ENCODE peak calls at places on chromosomes 1 and 21, in five cellular contexts. V, D, W, L and P are unnamed samples.

GRCh38 chr1:242824435-242824834 is 299.9 kb upstream of the PLD5 start:
- DNase-seq in V (no peak), D (no peak), W (no peak), L (no peak), P (peak)

GRCh38 chr1:10818262-10819197 is 22.1 kb upstream of the CASZ1 start:
- DNase-seq in V (peak), D (no peak), W (no peak), L (no peak), P (no peak)

GRCh38 chr1:16181887-16182719 is 26.2 kb upstream of the EPHA2 start:
- DNase-seq in V (peak), D (peak), W (peak), L (peak), P (peak)

GRCh38 chr1:39779137-39779536 is 8.0 kb upstream of the OXCT2 start:
- DNase-seq in V (peak), D (no peak), W (no peak), L (no peak), P (no peak)

GRCh38 chr1:240117202-240117769 is 25.6 kb downstream of the FMN2 start:
- DNase-seq in V (no peak), D (no peak), W (no peak), L (no peak), P (no peak)

GRCh38 chr21:28444567-28444966 is 548.1 kb downstream of the LTN1 start:
- DNase-seq in V (no peak), D (no peak), W (no peak), L (no peak), P (peak)

GRCh38 chr1:2865571-2866414 is 64.3 kb upstream of the TTC34 start:
- DNase-seq in V (no peak), D (peak), W (no peak), L (peak), P (no peak)

GRCh38 chr1:33331444-33332356 is 10.8 kb upstream of the A3GALT2 start:
- DNase-seq in V (no peak), D (no peak), W (no peak), L (no peak), P (no peak)

GRCh38 chr21:29434081-29434480 is 135.4 kb downstream of the BACH1 start:
- DNase-seq in V (no peak), D (no peak), W (no peak), L (no peak), P (no peak)

GRCh38 chr1:152459596-152460528 is 45.8 kb upstream of the CRNN start:
- DNase-seq in V (peak), D (peak), W (peak), L (peak), P (peak)

GRCh38 chr1:29856663-29857224 is 620.4 kb downstream of the PTPRU start:
- DNase-seq in V (no peak), D (no peak), W (no peak), L (no peak), P (no peak)

GRCh38 chr1:115300087-115300856 is 37.8 kb downstream of the NGF start:
- DNase-seq in V (no peak), D (no peak), W (no peak), L (no peak), P (no peak)

GRCh38 chr1:51986718-51987117 is 3.8 kb downstream of the RAB3B start:
- DNase-seq in V (no peak), D (no peak), W (no peak), L (no peak), P (no peak)

GRCh38 chr1:164602480-164603093 is 43.6 kb downstream of the PBX1 start:
- DNase-seq in V (peak), D (peak), W (peak), L (no peak), P (peak)

GRCh38 chr1:2126331-2127180 is 68.0 kb downstream of the FAAP20 start:
- DNase-seq in V (peak), D (no peak), W (no peak), L (peak), P (no peak)

GRCh38 chr1:200795151-200795550 is 56.5 kb downstream of the CAMSAP2 start:
- DNase-seq in V (no peak), D (no peak), W (no peak), L (no peak), P (peak)

GRCh38 chr1:154499446-154499845 is 2.6 kb upstream of the TDRD10 start:
- DNase-seq in V (no peak), D (no peak), W (no peak), L (no peak), P (no peak)

GRCh38 chr1:181062800-181063428 is 25.6 kb upstream of the IER5 start:
- DNase-seq in V (no peak), D (peak), W (peak), L (no peak), P (no peak)

GRCh38 chr1:58409826-58410225 is 136.7 kb downstream of the OMA1 start:
- DNase-seq in V (no peak), D (no peak), W (no peak), L (no peak), P (no peak)

GRCh38 chr1:194618101-194618500 is 1431.7 kb upstream of the B3GALT2 start:
- DNase-seq in V (no peak), D (no peak), W (no peak), L (no peak), P (no peak)

GRCh38 chr1:37919277-37919676 is 27.6 kb downstream of the INPP5B start:
- DNase-seq in V (no peak), D (no peak), W (no peak), L (no peak), P (peak)

GRCh38 chr1:28039341-28039740 is 49.1 kb downstream of the EYA3 start:
- DNase-seq in V (no peak), D (no peak), W (no peak), L (no peak), P (no peak)

GRCh38 chr1:24849653-24850295 is 80.3 kb downstream of the RUNX3 start:
- DNase-seq in V (no peak), D (no peak), W (peak), L (no peak), P (peak)

GRCh38 chr1:248858096-248858890 is 592 bp downstream of the ZNF692 start:
- DNase-seq in V (peak), D (peak), W (peak), L (peak), P (peak)
- TF ChIP-seq CTCF in V (peak), D (peak), W (peak), L (no peak), P (peak)

GRCh38 chr1:203290261-203291089 is 14.8 kb upstream of the BTG2 start:
- DNase-seq in V (peak), D (peak), W (peak), L (peak), P (peak)
- H3K4me3 ChIP-seq in V (peak), D (peak), W (no peak), L (peak), P (no peak)

GRCh38 chr1:206451146-206451545 is 19.1 kb upstream of the IKBKE start:
- DNase-seq in V (no peak), D (no peak), W (no peak), L (no peak), P (no peak)
- TF ChIP-seq CTCF in V (no peak), D (no peak), W (no peak), L (no peak), P (no peak)

GRCh38 chr1:226763741-226764264 is 24.7 kb upstream of the ITPKB start:
- DNase-seq in V (no peak), D (no peak), W (no peak), L (no peak), P (peak)
- H3K4me3 ChIP-seq in V (no peak), D (no peak), W (no peak), L (no peak), P (no peak)

DNA sequence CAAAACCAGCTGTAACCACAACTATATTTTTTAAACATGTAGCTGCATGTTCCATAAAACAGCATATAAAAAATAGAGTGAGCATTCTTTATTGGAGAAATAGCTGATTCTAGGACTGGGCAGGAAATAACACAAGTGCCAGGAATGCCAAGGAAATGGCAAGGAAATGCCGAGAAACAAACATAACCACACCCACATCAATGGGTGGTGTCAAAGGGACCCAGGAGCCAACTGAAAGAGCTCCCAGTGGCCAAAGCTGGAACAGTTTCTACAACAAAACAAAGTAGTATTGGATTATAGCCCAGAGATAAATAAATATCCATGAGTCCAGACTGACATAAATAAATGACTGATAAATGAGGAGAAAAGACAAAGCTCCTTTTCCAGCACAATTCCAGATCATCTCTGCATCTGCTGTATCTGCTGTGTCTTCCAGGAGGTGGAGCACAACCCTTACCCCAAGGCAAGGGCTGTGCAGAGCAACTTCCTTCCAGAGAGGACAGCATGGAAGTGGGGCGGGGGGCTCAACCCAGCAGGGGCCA is 28.1 kb downstream of the ADARB1 start:
- DNase-seq in V (no peak), D (no peak), W (peak), L (no peak), P (peak)
- TF ChIP-seq CTCF in V (peak), D (peak), W (peak), L (no peak), P (peak)

GRCh38 chr1:198134252-198134651 is 22.5 kb upstream of the NEK7 start:
- DNase-seq in V (no peak), D (no peak), W (no peak), L (no peak), P (no peak)

GRCh38 chr1:198132060-198132781 is 24.6 kb upstream of the NEK7 start:
- DNase-seq in V (no peak), D (no peak), W (no peak), L (no peak), P (no peak)

DNA sequence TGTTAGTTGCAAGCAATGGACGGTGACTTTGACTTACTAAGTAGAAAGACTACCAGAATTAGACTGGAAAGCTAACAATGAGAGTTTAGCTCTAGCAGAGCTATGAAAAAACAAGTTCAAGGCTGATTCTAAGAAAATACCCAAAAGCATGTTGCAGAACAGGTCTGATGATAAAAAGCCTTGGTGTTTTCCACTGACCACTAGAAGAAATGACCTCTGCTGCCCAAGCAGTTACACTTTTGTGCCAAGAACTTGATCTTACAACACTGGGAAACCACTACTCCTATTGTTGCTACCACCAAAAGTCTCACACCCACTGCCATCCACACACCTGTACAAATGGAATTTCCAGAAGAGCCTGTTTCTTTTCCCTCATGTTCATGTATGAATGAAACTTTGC is 21.4 kb upstream of the NEK7 start:
- DNase-seq in V (no peak), D (no peak), W (no peak), L (no peak), P (no peak)
- H3K4me3 ChIP-seq in V (no peak), D (no peak), W (no peak), L (no peak), P (no peak)

GRCh38 chr1:65247419-65248359 is 61.7 kb upstream of the DNAJC6 start:
- DNase-seq in V (no peak), D (no peak), W (peak), L (no peak), P (peak)
- TF ChIP-seq CTCF in V (no peak), D (no peak), W (no peak), L (no peak), P (no peak)

GRCh38 chr1:26745191-26745590 is 42.6 kb upstream of the PIGV start:
- DNase-seq in V (no peak), D (no peak), W (no peak), L (no peak), P (no peak)
- H3K4me3 ChIP-seq in V (no peak), D (no peak), W (no peak), L (peak), P (no peak)

DNA sequence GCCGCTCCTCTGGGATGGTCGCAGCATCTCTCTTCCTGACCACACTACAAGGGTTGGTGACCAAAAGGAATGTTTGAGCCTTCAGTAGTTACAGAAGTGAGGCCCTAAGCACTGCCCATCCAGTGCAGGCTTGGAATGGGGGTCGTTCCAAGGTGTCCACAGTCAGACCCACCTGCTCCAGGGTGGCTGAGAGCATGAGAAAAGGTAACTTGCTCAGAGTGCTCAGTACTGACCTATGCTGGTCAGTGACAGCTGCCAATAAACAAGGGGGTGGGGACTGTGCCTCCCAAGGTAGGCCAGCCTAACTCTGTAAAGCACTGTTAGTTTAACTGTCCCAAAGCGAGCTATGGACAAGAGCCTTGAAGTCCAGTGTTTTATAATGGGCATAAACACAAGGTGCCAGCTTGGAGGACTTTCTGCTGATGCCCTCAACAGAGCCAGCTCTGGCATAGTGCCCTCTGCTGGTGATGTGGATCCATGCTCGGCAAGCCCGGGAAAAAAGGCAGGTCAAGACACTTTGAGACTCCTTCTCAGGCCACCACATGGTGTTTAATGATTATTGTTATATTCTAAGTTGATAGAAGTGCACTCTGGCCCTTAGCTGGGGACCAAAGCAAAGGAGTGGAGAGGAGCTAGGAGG is 78.1 kb upstream of the DNAH14 start:
- DNase-seq in V (peak), D (peak), W (peak), L (peak), P (peak)
- TF ChIP-seq CTCF in V (peak), D (peak), W (peak), L (peak), P (peak)